ENCODE peak calls at places on chromosomes 12 and 14, in seven cellular contexts. X, U, S, V, C, R and O are unnamed samples. For H3K27me3, the result is how much of the 10 kb centered on the place peaks cover.

GRCh38 chr14:97978336-97978735 is 1181.2 kb downstream of the VRK1 start:
- DNase-seq in X (no peak), C (peak), R (no peak), U (peak), V (peak), S (peak), O (peak)

GRCh38 chr12:51065530-51065929 is 17.4 kb downstream of the LETMD1 start:
- DNase-seq in X (no peak), S (no peak), C (no peak), U (no peak), R (no peak), V (no peak), O (no peak)

GRCh38 chr12:102298022-102298421 is 100.4 kb upstream of the PMCH start:
- DNase-seq in C (no peak), R (peak), V (no peak), U (no peak), S (no peak), X (no peak), O (peak)

GRCh38 chr12:99505805-99506204 is 141.7 kb upstream of the GARIN6 start:
- DNase-seq in C (no peak), V (no peak), R (no peak), X (no peak), U (no peak), S (no peak), O (no peak)

GRCh38 chr12:132218915-132219314 is 74.7 kb downstream of the NOC4L start:
- DNase-seq in U (no peak), V (peak), R (no peak), S (no peak), X (no peak), C (no peak), O (no peak)

GRCh38 chr12:28807535-28807934 is 341.5 kb upstream of the FAR2 start:
- DNase-seq in U (no peak), S (no peak), C (no peak), R (no peak), V (no peak), X (no peak), O (no peak)

GRCh38 chr14:96270565-96271420 is 14.8 kb downstream of the BDKRB1 start:
- DNase-seq in R (peak), C (no peak), X (no peak), U (no peak), S (no peak), V (no peak), O (peak)

GRCh38 chr12:108371801-108372344 is 32.8 kb upstream of the CMKLR1 start:
- DNase-seq in S (no peak), X (no peak), V (no peak), U (no peak), C (no peak), R (peak), O (peak)

GRCh38 chr12:9064815-9065606 is 50.7 kb downstream of the A2M start:
- DNase-seq in S (peak), X (no peak), R (peak), V (peak), C (peak), U (peak), O (no peak)

GRCh38 chr12:29782285-29782820 is 1.4 kb downstream of the TMTC1 start:
- DNase-seq in U (no peak), V (no peak), X (no peak), C (no peak), S (no peak), R (peak), O (no peak)

GRCh38 chr12:3107071-3107583 is 29.9 kb downstream of the TSPAN9 start:
- DNase-seq in U (no peak), R (peak), S (no peak), X (no peak), C (no peak), V (no peak), O (peak)

GRCh38 chr12:16246264-16246663 is 31.2 kb downstream of the SLC15A5 start:
- DNase-seq in V (no peak), U (no peak), S (no peak), C (no peak), X (no peak), R (no peak), O (no peak)

GRCh38 chr12:130916251-130916911 is 37.3 kb upstream of the ADGRD1 start:
- DNase-seq in R (peak), U (peak), V (peak), X (no peak), S (peak), C (no peak), O (peak)

GRCh38 chr14:66069830-66070541 is 416.2 kb upstream of the CCDC196 start:
- DNase-seq in R (no peak), V (no peak), U (no peak), X (no peak), S (no peak), C (no peak), O (no peak)

GRCh38 chr14:61482348-61483206 is 161.2 kb downstream of the PRKCH start:
- DNase-seq in S (no peak), R (no peak), U (no peak), C (no peak), X (no peak), V (no peak), O (no peak)

GRCh38 chr14:93343266-93343665 is 3.7 kb upstream of the COX8C start:
- DNase-seq in C (no peak), R (no peak), S (no peak), X (no peak), V (no peak), U (no peak), O (no peak)

GRCh38 chr12:5154091-5154490 is 110.4 kb downstream of the KCNA5 start:
- DNase-seq in S (no peak), U (no peak), R (no peak), V (no peak), C (no peak), X (no peak), O (no peak)

GRCh38 chr12:116818341-116818856 is 62.8 kb downstream of the HRK start:
- DNase-seq in X (no peak), S (no peak), C (no peak), U (peak), V (no peak), R (peak), O (peak)

GRCh38 chr12:92342574-92342973 is 196.9 kb upstream of the BTG1 start:
- DNase-seq in C (no peak), U (no peak), X (no peak), R (no peak), S (no peak), V (no peak), O (no peak)

GRCh38 chr12:55997535-55997859 is 421 bp downstream of the SUOX start:
- DNase-seq in U (no peak), V (no peak), C (peak), R (no peak), S (no peak), X (no peak), O (no peak)

GRCh38 chr12:56004211-56004610 is 7.1 kb downstream of the SUOX start:
- DNase-seq in C (no peak), S (no peak), U (no peak), V (no peak), R (no peak), X (no peak), O (no peak)

GRCh38 chr12:55996201-55996714 is 818 bp upstream of the SUOX start:
- DNase-seq in X (no peak), C (peak), V (no peak), S (peak), U (no peak), R (peak), O (peak)

GRCh38 chr12:55996715-55997534 is at the start of gene SUOX:
- DNase-seq in S (peak), V (peak), U (peak), R (peak), X (peak), C (peak), O (peak)

GRCh38 chr12:56001446-56002100 is 4.5 kb downstream of the SUOX start:
- DNase-seq in R (no peak), U (no peak), C (no peak), S (no peak), V (no peak), X (no peak), O (no peak)
- H3K4me3 ChIP-seq in R (no peak), U (no peak), C (no peak), S (no peak), V (no peak), X (no peak), O (no peak)

GRCh38 chr14:36655054-36655381 is 6.6 kb upstream of the PAX9 start:
- DNase-seq in C (no peak), X (no peak), U (no peak), R (no peak), S (no peak), V (no peak), O (no peak)

GRCh38 chr14:36657409-36658090 is 4.1 kb upstream of the PAX9 start:
- DNase-seq in R (no peak), U (no peak), S (no peak), C (no peak), V (peak), X (no peak), O (no peak)

GRCh38 chr14:36656769-36657408 is 4.8 kb upstream of the PAX9 start:
- DNase-seq in V (no peak), S (no peak), X (no peak), C (no peak), R (no peak), U (no peak), O (no peak)

GRCh38 chr14:36655571-36655962 is 6.1 kb upstream of the PAX9 start:
- DNase-seq in V (no peak), X (no peak), S (no peak), U (no peak), C (no peak), R (no peak), O (no peak)

DNA sequence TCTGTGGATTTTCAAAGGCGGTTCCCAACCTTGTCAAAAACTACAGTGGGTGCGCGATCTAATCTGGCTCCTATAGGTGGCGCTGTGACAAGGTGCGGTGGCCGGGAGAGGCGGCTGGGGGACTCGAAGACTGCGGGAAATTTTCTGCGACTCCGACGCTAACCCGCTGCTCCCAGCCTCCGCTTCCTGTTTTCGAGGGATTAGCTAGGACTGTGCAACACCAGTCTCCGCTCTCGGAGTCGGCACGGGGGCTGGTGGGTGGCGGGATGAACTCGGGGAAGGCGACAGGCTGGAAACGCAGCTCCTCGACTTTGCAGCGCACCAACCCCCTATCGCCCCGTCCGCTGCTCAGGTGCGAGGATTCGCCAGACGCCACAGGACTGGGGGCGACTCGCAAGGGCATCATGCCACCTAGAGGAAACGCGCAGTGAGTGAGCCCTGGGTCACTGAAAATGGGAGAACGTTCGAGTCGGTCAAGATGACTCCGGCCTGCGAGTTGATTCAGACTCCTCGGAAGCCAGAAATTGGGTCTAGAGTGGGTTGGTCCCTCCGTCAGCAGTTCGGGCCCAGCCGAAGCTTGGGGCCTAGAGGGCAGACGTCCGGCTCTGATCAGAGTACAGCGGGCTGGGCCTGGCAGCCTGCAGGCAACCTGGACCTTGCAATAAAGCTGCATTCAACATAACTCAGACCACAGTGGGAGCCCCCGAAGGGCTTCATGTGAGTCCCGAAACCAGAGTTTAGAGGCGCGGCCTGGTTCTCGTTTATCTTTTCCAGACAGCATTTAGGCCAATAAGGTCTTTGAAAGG is 5.5 kb upstream of the PAX9 start:
- DNase-seq in R (no peak), C (no peak), U (no peak), X (no peak), S (no peak), V (peak), O (no peak)
- H3K27me3 ChIP-seq in R (half or more), C (under half), U (half or more), X (half or more), S (half or more), V (under half), O (under half)

GRCh38 chr12:57241556-57242310 is 9.3 kb downstream of the STAC3 start:
- DNase-seq in X (no peak), V (peak), C (no peak), R (no peak), U (no peak), S (peak), O (no peak)

GRCh38 chr12:57243521-57244305 is 7.3 kb downstream of the STAC3 start:
- DNase-seq in U (peak), V (peak), C (peak), S (peak), X (no peak), R (peak), O (no peak)

GRCh38 chr12:57242691-57243454 is 8.1 kb downstream of the STAC3 start:
- DNase-seq in U (peak), V (peak), X (no peak), S (peak), R (peak), C (peak), O (no peak)

GRCh38 chr12:57240926-57241555 is 9.9 kb downstream of the STAC3 start:
- DNase-seq in R (no peak), X (no peak), C (no peak), V (peak), S (peak), U (no peak), O (no peak)

DNA sequence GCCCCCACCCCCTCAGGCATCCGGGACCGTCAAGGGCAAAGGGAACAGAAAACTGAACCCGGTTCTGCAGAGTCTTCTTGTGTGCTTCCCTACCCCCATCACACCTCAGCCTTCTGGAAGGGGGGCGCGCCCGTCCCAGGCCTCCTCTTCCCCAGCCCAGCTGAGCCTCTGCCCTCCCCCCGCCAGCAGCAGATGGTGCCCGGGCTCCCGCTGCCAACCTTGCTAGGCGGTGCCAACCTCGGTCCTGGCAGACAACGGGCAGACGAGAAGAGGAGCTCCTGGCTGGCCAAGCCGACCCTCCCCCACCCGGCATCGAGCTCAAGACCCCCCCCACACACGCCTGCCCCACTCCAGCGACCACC is 8.7 kb downstream of the STAC3 start:
- DNase-seq in V (no peak), R (no peak), S (peak), X (no peak), C (peak), U (peak), O (no peak)
- H3K4me3 ChIP-seq in V (no peak), R (no peak), S (peak), X (no peak), C (peak), U (peak), O (no peak)

DNA sequence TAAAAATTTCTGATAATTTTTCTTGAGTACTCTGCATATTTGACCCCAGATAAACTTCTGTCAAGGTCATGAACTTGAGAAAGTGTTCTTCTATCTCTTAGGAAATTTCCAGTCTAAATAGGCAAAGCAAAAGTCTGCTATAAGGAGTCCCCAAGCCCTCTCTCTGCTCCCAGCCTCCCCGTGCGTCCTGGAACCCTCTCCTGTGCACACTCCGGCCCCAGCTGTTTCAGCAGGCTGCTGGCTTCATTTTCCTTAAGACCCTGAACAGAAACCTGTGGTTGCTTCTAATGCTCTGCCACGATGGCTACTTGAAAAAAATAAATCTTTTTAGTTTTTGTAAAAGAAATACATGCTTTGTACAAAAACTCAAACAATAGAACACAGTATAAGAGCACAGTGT is 14.7 kb downstream of the KRT2 start:
- DNase-seq in R (no peak), U (no peak), C (no peak), V (no peak), X (no peak), S (no peak), O (no peak)
- H3K27me3 ChIP-seq in R (under half), U (under half), C (under half), V (under half), X (under half), S (under half), O (under half)

DNA sequence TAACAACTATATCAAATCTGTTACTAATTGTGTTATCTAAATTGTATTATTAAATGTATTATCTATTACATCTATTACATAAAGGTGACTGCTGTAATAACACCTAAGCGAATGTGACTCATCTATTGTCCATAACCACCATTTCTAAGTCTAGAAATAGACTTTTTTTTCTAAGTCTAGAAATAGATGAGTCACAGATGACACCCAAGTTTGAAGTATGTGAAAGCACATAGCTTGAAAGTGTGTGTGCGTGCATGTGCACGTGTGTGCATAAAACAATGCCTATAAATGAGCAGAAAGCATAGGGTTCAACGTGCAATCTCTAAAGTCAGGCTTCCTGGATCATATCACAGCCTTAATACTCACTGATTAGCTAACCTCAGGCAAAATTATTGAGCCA is 451.3 kb upstream of the USP15 start:
- DNase-seq in S (no peak), V (no peak), X (no peak), R (no peak), C (no peak), U (no peak), O (no peak)
- H3K4me3 ChIP-seq in S (no peak), V (no peak), X (no peak), R (no peak), C (no peak), U (no peak), O (no peak)

GRCh38 chr14:54894995-54895394 is 7.6 kb downstream of the GCH1 start:
- DNase-seq in U (no peak), S (no peak), C (no peak), V (no peak), R (peak), X (no peak), O (peak)

GRCh38 chr14:54890794-54891193 is 11.8 kb downstream of the GCH1 start:
- DNase-seq in U (no peak), R (no peak), X (no peak), S (no peak), C (no peak), V (no peak), O (no peak)

GRCh38 chr14:54889919-54890318 is 12.7 kb downstream of the GCH1 start:
- DNase-seq in U (no peak), V (no peak), C (no peak), X (no peak), S (no peak), R (no peak), O (no peak)

GRCh38 chr14:54893151-54893760 is 9.4 kb downstream of the GCH1 start:
- DNase-seq in R (peak), V (no peak), C (no peak), X (peak), S (no peak), U (no peak), O (peak)

GRCh38 chr14:54891471-54892245 is 11.0 kb downstream of the GCH1 start:
- DNase-seq in S (no peak), V (no peak), U (no peak), C (no peak), R (no peak), X (no peak), O (no peak)
- H3K27me3 ChIP-seq in S (under half), V (under half), U (under half), C (under half), R (under half), X (under half), O (under half)

DNA sequence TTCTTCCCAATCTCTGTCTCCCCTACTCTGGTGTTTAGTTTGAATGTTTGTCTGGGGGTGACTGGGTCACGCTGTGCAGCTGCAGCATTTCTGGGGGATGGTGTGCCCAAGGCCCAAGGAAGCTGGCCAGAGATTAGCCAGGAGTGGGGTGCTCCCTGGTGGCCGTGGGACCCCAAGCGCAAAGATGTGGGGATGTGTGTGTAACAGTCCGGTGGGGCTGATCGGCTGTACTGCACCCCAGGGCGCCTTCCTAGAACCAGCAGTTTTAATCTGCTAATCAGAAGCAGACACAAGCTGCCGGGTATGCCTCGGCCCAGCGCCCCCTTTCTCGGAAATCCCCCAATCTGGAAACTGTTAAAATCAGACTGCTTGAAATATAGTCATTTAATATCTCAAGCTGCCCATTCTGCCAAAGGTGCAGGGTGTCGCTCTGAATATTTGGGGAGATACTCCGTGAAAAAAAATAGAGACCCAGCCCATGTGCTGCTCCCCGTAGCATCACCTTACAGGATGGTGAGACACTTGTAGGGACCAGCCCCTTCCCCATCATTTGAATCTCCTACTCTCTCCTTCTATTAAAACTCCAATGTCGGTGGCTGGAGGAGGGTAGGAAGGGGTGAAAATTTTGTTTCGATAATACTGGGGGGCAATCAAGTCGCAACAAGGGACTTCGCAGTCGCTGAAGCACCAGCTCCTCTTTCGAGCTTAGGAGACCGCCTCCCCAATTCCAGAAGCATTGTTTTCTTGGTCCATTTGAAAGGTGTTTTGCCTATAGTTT is 4.3 kb downstream of the HOXC9 start:
- DNase-seq in U (no peak), X (no peak), S (no peak), C (no peak), V (no peak), R (no peak), O (no peak)
- H3K4me3 ChIP-seq in U (no peak), X (no peak), S (peak), C (peak), V (no peak), R (no peak), O (no peak)

GRCh38 chr12:53976823-53977595 is 2.3 kb upstream of the HOTAIR start:
- DNase-seq in S (no peak), V (no peak), C (no peak), U (no peak), R (no peak), X (no peak), O (peak)

GRCh38 chr12:53980448-53981388 is 4.2 kb upstream of the HOXC10 start:
- DNase-seq in U (no peak), V (no peak), R (no peak), S (no peak), C (no peak), X (no peak), O (no peak)

GRCh38 chr12:53977596-53978464 is 3.1 kb upstream of the HOTAIR start:
- DNase-seq in U (no peak), X (no peak), V (no peak), C (no peak), R (no peak), S (no peak), O (no peak)

GRCh38 chr12:53976172-53976822 is 1.5 kb upstream of the HOTAIR start:
- DNase-seq in X (no peak), V (no peak), U (no peak), S (no peak), C (no peak), R (no peak), O (peak)

GRCh38 chr12:53978477-53979356 is 4.0 kb upstream of the HOTAIR start:
- DNase-seq in U (no peak), C (no peak), S (no peak), X (no peak), R (no peak), V (no peak), O (peak)
- H3K27me3 ChIP-seq in U (half or more), C (under half), S (under half), X (half or more), R (half or more), V (under half), O (under half)

GRCh38 chr12:124654666-124655316 is 87.4 kb upstream of the NCOR2 start:
- DNase-seq in C (peak), X (no peak), V (peak), U (peak), S (peak), R (no peak), O (no peak)
- H3K4me3 ChIP-seq in C (peak), X (no peak), V (no peak), U (no peak), S (peak), R (no peak), O (no peak)